ENCODE peak calls at places on chromosomes 5 and 9, in ten cellular contexts. I is lower lobe of right lung; N is PC-9; A is WTC11; K is BE2C; R is GM12865; X is activated CD8-positive, alpha-beta T cell treated with anti-CD3 and anti-CD28 coated beads for 36 hours; J is esophagus squamous epithelium; Q is AG10803; F is bronchial epithelial cell. D is an unnamed sample.

GRCh38 chr5:95725071-95725820 is 5.9 kb upstream of the RHOBTB3 start:
- DNase-seq in I (no peak), N (no peak), A (no peak), K (no peak), R (no peak), X (no peak), J (no peak), Q (peak; percentile 82), F (no peak), D (no peak)

GRCh38 chr5:32325616-32326015 is 12.9 kb upstream of the MTMR12 start:
- DNase-seq in I (no peak), N (no peak), A (no peak), K (no peak), R (no peak), X (no peak), J (no peak), Q (no peak), F (no peak), D (no peak)

GRCh38 chr5:122163151-122164069 is 34.1 kb downstream of the ZNF474 start:
- DNase-seq in I (no peak), N (peak; percentile 68), A (no peak), K (no peak), R (no peak), X (no peak), J (no peak), Q (peak; percentile 98), F (peak; percentile 93), D (no peak)

GRCh38 chr5:71695069-71695468 is 24.0 kb upstream of the CARTPT start:
- DNase-seq in I (no peak), N (no peak), A (no peak), K (no peak), R (no peak), X (no peak), J (no peak), Q (no peak), F (no peak), D (no peak)

GRCh38 chr5:82320971-82321370 is 42.8 kb upstream of the RPS23 start:
- DNase-seq in I (no peak), N (no peak), A (no peak), K (no peak), R (no peak), X (no peak), J (no peak), Q (no peak), F (no peak), D (no peak)

GRCh38 chr5:149794338-149795023 is 64.4 kb downstream of the PPARGC1B start:
- DNase-seq in I (no peak), N (no peak), A (no peak), K (no peak), R (no peak), X (no peak), J (no peak), Q (no peak), F (no peak), D (no peak)

GRCh38 chr9:138020120-138020794 is 142.7 kb downstream of the CACNA1B start:
- DNase-seq in I (peak; percentile 42), N (no peak), A (no peak), K (no peak), R (no peak), X (no peak), J (no peak), Q (no peak), F (no peak), D (no peak)

GRCh38 chr5:133200256-133200655 is 148.4 kb downstream of the HSPA4 start:
- DNase-seq in I (no peak), N (no peak), A (no peak), K (peak; percentile 57), R (no peak), X (no peak), J (no peak), Q (no peak), F (no peak), D (no peak)

GRCh38 chr9:32430720-32431119 is 46.3 kb downstream of the ACO1 start:
- DNase-seq in I (no peak), N (peak; percentile 59), A (no peak), K (no peak), R (no peak), X (no peak), J (no peak), Q (peak; percentile 66), F (peak; percentile 53), D (no peak)

GRCh38 chr9:137972988-137973470 is 95.4 kb downstream of the CACNA1B start:
- DNase-seq in I (peak; percentile 30), N (no peak), A (no peak), K (no peak), R (no peak), X (no peak), J (no peak), Q (no peak), F (no peak), D (no peak)

GRCh38 chr5:150340614-150341265 is 16.8 kb upstream of the TCOF1 start:
- DNase-seq in I (no peak), N (no peak), A (no peak), K (no peak), R (no peak), X (peak; percentile 40), J (no peak), Q (no peak), F (no peak), D (no peak)

GRCh38 chr5:16550316-16550952 is 66.4 kb downstream of the RETREG1 start:
- DNase-seq in I (no peak), N (peak; percentile 71), A (peak; percentile 56), K (peak; percentile 60), R (peak; percentile 78), X (peak; percentile 47), J (no peak), Q (peak; percentile 58), F (peak; percentile 56), D (peak; percentile 67)

DNA sequence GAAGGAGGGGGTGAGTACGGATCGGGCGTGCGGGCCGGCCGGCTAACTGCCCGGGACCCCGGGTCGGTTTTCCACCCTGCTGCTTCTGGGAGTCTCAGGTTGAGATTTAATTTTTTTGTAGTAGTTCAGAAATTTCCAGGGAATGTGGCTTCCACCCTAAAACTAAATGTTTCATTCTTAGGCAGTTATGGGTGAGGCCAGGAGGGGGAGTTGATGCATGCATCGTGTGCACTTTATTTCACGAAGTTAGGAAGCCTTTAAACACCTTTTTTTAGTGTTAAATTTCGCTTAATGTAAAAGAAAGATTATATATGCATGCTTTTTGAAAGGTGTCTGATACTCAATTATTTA is 914 bp downstream of the CDK9 start:
- DNase-seq in I (no peak), N (no peak), A (no peak), K (no peak), R (no peak), X (no peak), J (no peak), Q (peak; percentile 26), F (no peak), D (no peak)
- TF ChIP-seq CTCF in I (peak; percentile 25), N (peak; percentile 65), A (no peak), K (peak; percentile 56), R (no peak), X (peak; percentile 73), J (no peak), Q (peak; percentile 64), F (peak; percentile 34), D (no peak)

GRCh38 chr9:92141144-92142129 is 26.2 kb upstream of the SPTLC1 start:
- DNase-seq in I (no peak), N (no peak), A (peak; percentile 59), K (peak; percentile 49), R (no peak), X (no peak), J (no peak), Q (peak; percentile 18), F (no peak), D (peak; percentile 58)
- TF ChIP-seq CTCF in I (no peak), N (no peak), A (no peak), K (no peak), R (no peak), X (no peak), J (no peak), Q (no peak), F (peak; percentile 19), D (no peak)

DNA sequence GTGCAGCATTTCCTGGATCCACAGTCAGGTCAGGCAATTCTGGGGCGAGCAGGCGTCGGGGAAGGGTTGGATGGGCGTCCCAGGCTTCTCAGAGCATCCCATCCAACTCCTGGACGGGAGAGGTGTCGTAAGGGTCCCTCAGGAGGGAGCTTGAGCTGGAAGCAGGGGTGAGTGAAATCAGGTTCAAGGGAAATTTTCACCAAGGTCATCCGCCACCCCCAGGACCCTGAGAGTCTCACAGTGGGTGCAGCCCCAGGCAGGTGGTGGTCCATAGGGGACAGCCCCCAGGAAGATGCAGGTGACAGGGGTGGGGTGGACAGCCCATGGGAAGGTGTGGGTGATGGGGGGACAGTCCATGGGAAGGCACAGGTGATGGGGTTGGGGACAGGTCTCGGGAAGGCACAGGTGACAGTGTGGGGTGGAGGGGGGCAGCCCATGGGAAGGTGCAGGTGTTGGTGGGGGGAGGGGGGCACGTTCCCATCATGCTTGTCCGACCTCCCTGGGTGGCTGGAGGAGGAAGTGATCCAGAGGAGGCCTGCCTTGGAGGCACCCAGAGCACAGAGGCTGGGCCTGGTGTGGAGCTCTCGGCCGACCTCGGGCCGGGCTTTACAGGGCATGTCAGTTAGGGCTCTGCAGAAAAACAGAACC is 48.9 kb downstream of the AHRR start:
- DNase-seq in I (peak; percentile 26), N (no peak), A (peak; percentile 11), K (no peak), R (no peak), X (no peak), J (no peak), Q (no peak), F (no peak), D (no peak)
- TF ChIP-seq CTCF in I (no peak), N (no peak), A (no peak), K (no peak), R (no peak), X (no peak), J (no peak), Q (no peak), F (no peak), D (no peak)

GRCh38 chr5:155259648-155260047 is 246.1 kb downstream of the KIF4B start:
- DNase-seq in I (no peak), N (no peak), A (no peak), K (no peak), R (no peak), X (no peak), J (no peak), Q (no peak), F (no peak), D (no peak)

GRCh38 chr5:155264809-155265208 is 251.3 kb downstream of the KIF4B start:
- DNase-seq in I (no peak), N (no peak), A (no peak), K (no peak), R (no peak), X (no peak), J (no peak), Q (no peak), F (no peak), D (no peak)

GRCh38 chr5:155258139-155258538 is 244.6 kb downstream of the KIF4B start:
- DNase-seq in I (no peak), N (no peak), A (no peak), K (no peak), R (no peak), X (no peak), J (no peak), Q (no peak), F (no peak), D (no peak)

GRCh38 chr5:155263381-155263780 is 249.8 kb downstream of the KIF4B start:
- DNase-seq in I (no peak), N (no peak), A (no peak), K (no peak), R (no peak), X (no peak), J (no peak), Q (peak; percentile 11), F (peak; percentile 1), D (no peak)

DNA sequence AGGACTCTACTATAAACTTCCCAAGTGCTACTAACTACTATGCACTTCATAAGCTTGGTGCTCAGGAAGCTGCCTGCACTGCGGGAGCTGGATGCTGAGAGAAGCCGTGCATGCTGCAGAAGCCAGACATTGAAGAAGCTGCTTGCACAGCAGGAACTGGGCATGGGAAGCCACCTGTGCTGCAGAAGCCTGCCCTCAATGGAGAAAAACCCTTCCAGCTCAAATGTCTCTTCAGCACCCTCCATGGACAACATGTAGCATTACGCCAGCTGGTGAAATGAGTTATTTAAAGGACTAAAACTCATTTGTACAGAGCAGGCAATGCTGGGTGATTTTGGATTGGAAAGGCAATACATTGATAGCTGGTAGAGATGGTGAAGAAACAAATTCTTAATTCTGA is 247.2 kb downstream of the KIF4B start:
- DNase-seq in I (no peak), N (no peak), A (peak; percentile 49), K (no peak), R (peak; percentile 28), X (no peak), J (no peak), Q (no peak), F (no peak), D (no peak)
- TF ChIP-seq CTCF in I (no peak), N (no peak), A (peak; percentile 22), K (peak; percentile 26), R (peak; percentile 14), X (no peak), J (no peak), Q (no peak), F (no peak), D (no peak)